ENCODE peak calls at places on chromosomes 6 and 20, in six cellular contexts. X, J, P, T, F and C are unnamed samples.

GRCh38 chr6:25415701-25416100 is 136.5 kb downstream of the CARMIL1 start:
- DNase-seq in X (no peak), J (no peak), P (no peak), T (no peak), F (no peak), C (no peak)

GRCh38 chr6:102961902-102962301 is 1568.4 kb downstream of the GRIK2 start:
- DNase-seq in X (no peak), J (no peak), P (no peak), T (no peak), F (no peak), C (no peak)

GRCh38 chr6:100420711-100421110 is 44.0 kb downstream of the SIM1 start:
- DNase-seq in X (no peak), J (no peak), P (no peak), T (no peak), F (no peak), C (no peak)

GRCh38 chr6:157358287-157358686 is 22.7 kb upstream of the ZDHHC14 start:
- DNase-seq in X (no peak), J (no peak), P (no peak), T (no peak), F (no peak), C (no peak)

GRCh38 chr6:109878291-109878690 is 99.8 kb upstream of the GPR6 start:
- DNase-seq in X (no peak), J (no peak), P (no peak), T (no peak), F (no peak), C (no peak)

GRCh38 chr6:41638801-41639555 is 710 bp downstream of the MDFI start:
- DNase-seq in X (peak; percentile 63), J (peak; percentile 61), P (no peak), T (no peak), F (no peak), C (no peak)

GRCh38 chr6:166488081-166488685 is 98.3 kb downstream of the RAMACL start:
- DNase-seq in X (peak; percentile 43), J (peak; percentile 68), P (peak; percentile 63), T (no peak), F (no peak), C (peak; percentile 79)

GRCh38 chr6:74356385-74356784 is 660.4 kb downstream of the CD109 start:
- DNase-seq in X (no peak), J (no peak), P (no peak), T (no peak), F (no peak), C (no peak)

GRCh38 chr6:25477006-25477590 is 174.9 kb upstream of the SCGN start:
- DNase-seq in X (peak; percentile 53), J (peak; percentile 54), P (no peak), T (no peak), F (no peak), C (no peak)

GRCh38 chr6:65006788-65007187 is 700.2 kb downstream of the EYS start:
- DNase-seq in X (no peak), J (no peak), P (no peak), T (no peak), F (no peak), C (no peak)

GRCh38 chr20:19603390-19603753 is 154.7 kb upstream of the RIN2 start:
- DNase-seq in X (no peak), J (no peak), P (no peak), T (no peak), F (no peak), C (no peak)

GRCh38 chr6:24524801-24525200 is 30.0 kb downstream of the ALDH5A1 start:
- DNase-seq in X (peak; percentile 59), J (peak; percentile 67), P (no peak), T (peak; percentile 60), F (no peak), C (peak; percentile 45)

GRCh38 chr6:148883270-148883669 is 136.4 kb downstream of the UST start:
- DNase-seq in X (no peak), J (no peak), P (no peak), T (no peak), F (no peak), C (no peak)

DNA sequence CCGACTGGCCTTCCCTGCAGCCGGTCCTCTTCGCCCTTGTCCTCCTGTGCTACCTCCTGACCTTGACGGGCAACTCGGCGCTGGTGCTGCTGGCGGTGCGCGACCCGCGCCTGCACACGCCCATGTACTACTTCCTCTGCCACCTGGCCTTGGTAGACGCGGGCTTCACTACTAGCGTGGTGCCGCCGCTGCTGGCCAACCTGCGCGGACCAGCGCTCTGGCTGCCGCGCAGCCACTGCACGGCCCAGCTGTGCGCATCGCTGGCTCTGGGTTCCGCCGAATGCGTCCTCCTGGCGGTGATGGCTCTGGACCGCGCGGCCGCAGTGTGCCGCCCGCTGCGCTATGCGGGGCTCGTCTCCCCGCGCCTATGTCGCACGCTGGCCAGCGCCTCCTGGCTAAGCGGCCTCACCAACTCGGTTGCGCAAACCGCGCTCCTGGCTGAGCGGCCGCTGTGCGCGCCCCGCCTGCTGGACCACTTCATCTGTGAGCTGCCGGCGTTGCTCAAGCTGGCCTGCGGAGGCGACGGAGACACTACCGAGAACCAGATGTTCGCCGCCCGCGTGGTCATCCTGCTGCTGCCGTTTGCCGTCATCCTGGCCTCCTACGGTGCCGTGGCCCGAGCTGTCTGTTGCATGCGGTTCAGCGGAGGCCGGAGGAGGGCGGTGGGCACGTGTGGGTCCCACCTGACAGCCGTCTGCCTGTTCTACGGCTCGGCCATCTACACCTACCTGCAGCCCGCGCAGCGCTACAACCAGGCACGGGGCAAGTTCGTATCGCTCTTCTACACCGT is 6.1 kb downstream of the UBD start:
- DNase-seq in X (peak; percentile 13), J (peak; percentile 57), P (peak; percentile 73), T (no peak), F (peak; percentile 91), C (peak; percentile 57)
- TF ChIP-seq CTCF in X (no peak), J (peak; percentile 12), P (peak; percentile 21), T (no peak), F (no peak), C (no peak)

GRCh38 chr20:1422756-1423155 is 29.9 kb upstream of the FKBP1A start:
- DNase-seq in X (no peak), J (peak; percentile 12), P (no peak), T (no peak), F (no peak), C (no peak)

GRCh38 chr20:1426231-1426849 is 33.5 kb upstream of the FKBP1A start:
- DNase-seq in X (no peak), J (no peak), P (no peak), T (no peak), F (no peak), C (no peak)

GRCh38 chr20:1424336-1424735 is 31.5 kb upstream of the FKBP1A start:
- DNase-seq in X (no peak), J (no peak), P (no peak), T (no peak), F (no peak), C (no peak)

GRCh38 chr20:1423206-1423605 is 30.4 kb upstream of the FKBP1A start:
- DNase-seq in X (no peak), J (no peak), P (no peak), T (no peak), F (no peak), C (no peak)

GRCh38 chr20:1423625-1424106 is 30.8 kb upstream of the FKBP1A start:
- DNase-seq in X (peak; percentile 80), J (peak; percentile 85), P (no peak), T (peak; percentile 68), F (no peak), C (no peak)
- TF ChIP-seq CTCF in X (no peak), J (peak; percentile 5), P (no peak), T (no peak), F (no peak), C (no peak)

DNA sequence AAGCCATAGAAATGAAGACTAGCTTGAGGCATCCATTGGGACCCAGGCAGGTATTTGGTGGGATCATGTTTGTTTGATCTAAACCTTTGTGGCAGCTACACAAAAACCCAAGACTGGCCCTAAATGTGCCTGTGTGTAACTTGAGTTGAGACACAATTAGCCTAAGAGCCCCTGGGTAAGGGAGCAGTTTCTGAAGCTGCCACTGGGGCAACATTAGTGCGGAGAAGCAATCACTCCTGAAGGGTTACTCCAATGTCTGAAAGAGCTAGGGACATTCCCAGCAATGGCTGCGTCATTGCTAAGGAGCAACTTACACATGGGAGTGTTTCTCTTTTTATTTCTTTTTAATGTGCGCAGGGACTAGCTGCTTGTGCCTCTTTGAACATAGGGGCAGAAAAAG is 67.9 kb upstream of the EEF1E1 start:
- DNase-seq in X (no peak), J (no peak), P (no peak), T (no peak), F (no peak), C (no peak)
- TF ChIP-seq CTCF in X (peak; percentile 2), J (no peak), P (no peak), T (no peak), F (no peak), C (no peak)

GRCh38 chr6:161104966-161105365 is 113.4 kb downstream of the MAP3K4 start:
- DNase-seq in X (no peak), J (peak; percentile 29), P (no peak), T (no peak), F (no peak), C (no peak)

GRCh38 chr6:161095916-161096315 is 104.3 kb downstream of the MAP3K4 start:
- DNase-seq in X (no peak), J (no peak), P (no peak), T (no peak), F (no peak), C (no peak)

GRCh38 chr6:161101517-161101916 is 109.9 kb downstream of the MAP3K4 start:
- DNase-seq in X (peak; percentile 11), J (no peak), P (no peak), T (no peak), F (no peak), C (no peak)

GRCh38 chr6:161103475-161103874 is 111.9 kb downstream of the MAP3K4 start:
- DNase-seq in X (no peak), J (no peak), P (no peak), T (no peak), F (no peak), C (no peak)

GRCh38 chr6:161100072-161100471 is 108.5 kb downstream of the MAP3K4 start:
- DNase-seq in X (no peak), J (no peak), P (no peak), T (no peak), F (no peak), C (no peak)
- TF ChIP-seq CTCF in X (no peak), J (no peak), P (no peak), T (no peak), F (no peak), C (no peak)

GRCh38 chr6:170224694-170225660 is 65.9 kb downstream of the DLL1 start:
- DNase-seq in X (peak; percentile 23), J (no peak), P (no peak), T (peak; percentile 38), F (peak; percentile 66), C (no peak)
- TF ChIP-seq CTCF in X (no peak), J (no peak), P (no peak), T (no peak), F (no peak), C (no peak)